ENCODE peak calls at places on chromosomes 4 and X, in four cellular contexts. W is stimulated activated CD4-positive, alpha-beta T cell treated with anti-CD3 and anti-CD28 coated beads, Interleukin-2, amount 100 ng/mL, for 24 hours; K is fibroblast of lung; R is C1 segment of cervical spinal cord. L is an unnamed sample.

GRCh38 chrX:118571829-118572228 is 76.2 kb downstream of the DOCK11 start:
- DNase-seq in K (peak; percentile 90), W (no peak), R (no peak), L (peak; percentile 78)

GRCh38 chrX:15468036-15468435 is 25.1 kb downstream of the PIR start:
- DNase-seq in K (peak; percentile 72), R (no peak), W (no peak), L (peak; percentile 86)

GRCh38 chr4:3229964-3230363 is 19.0 kb upstream of the MSANTD1 start:
- DNase-seq in R (no peak), K (no peak), W (no peak), L (no peak)

GRCh38 chr4:73435984-73436383 is at the start of gene AFP:
- DNase-seq in W (no peak), R (no peak), K (no peak), L (no peak)

GRCh38 chrX:54042609-54043010 is 1.7 kb downstream of the PHF8 start:
- DNase-seq in R (no peak), W (peak; percentile 36), K (peak; percentile 57), L (peak; percentile 49)

GRCh38 chr4:96784336-96784735 is 944.4 kb downstream of the PDHA2 start:
- DNase-seq in W (no peak), K (no peak), R (no peak), L (no peak)

GRCh38 chrX:40552768-40553167 is 28.0 kb upstream of the ATP6AP2 start:
- DNase-seq in K (peak; percentile 19), W (no peak), R (no peak), L (no peak)

GRCh38 chr4:113438596-113438995 is 322.9 kb downstream of the CAMK2D start:
- DNase-seq in K (no peak), R (no peak), W (no peak), L (no peak)

GRCh38 chr4:89296399-89296798 is 11.2 kb downstream of the GPRIN3 start:
- DNase-seq in W (no peak), K (no peak), R (no peak), L (no peak)

GRCh38 chr4:153645183-153645582 is 38.9 kb upstream of the TLR2 start:
- DNase-seq in W (peak; percentile 34), K (no peak), R (no peak), L (no peak)

GRCh38 chr4:833156-833555 is 7.2 kb upstream of the CPLX1 start:
- DNase-seq in R (no peak), W (no peak), K (no peak), L (no peak)

GRCh38 chr4:15339732-15340131 is 88.1 kb upstream of the C1QTNF7 start:
- DNase-seq in R (no peak), K (peak; percentile 75), W (no peak), L (peak; percentile 66)

GRCh38 chr4:153440475-153440874 is 25.7 kb upstream of the TMEM131L start:
- DNase-seq in W (no peak), K (no peak), R (no peak), L (no peak)

GRCh38 chr4:835148-836002 is 9.4 kb upstream of the CPLX1 start:
- DNase-seq in K (no peak), R (no peak), W (no peak), L (no peak)

GRCh38 chr4:185738038-185738552 is 73.9 kb downstream of the SORBS2 start:
- DNase-seq in R (no peak), W (no peak), K (peak; percentile 92), L (peak; percentile 85)

GRCh38 chr4:83109480-83110221 is 4.9 kb downstream of the PLAC8 start:
- DNase-seq in W (peak; percentile 59), R (no peak), K (no peak), L (peak; percentile 23)

GRCh38 chrX:1185556-1185955 is 26.9 kb downstream of the CRLF2 start:
- DNase-seq in K (no peak), R (no peak), W (peak; percentile 17), L (no peak)

GRCh38 chr4:133711817-133712216 is 489.8 kb downstream of the PABPC4L start:
- DNase-seq in R (no peak), K (no peak), W (no peak), L (no peak)

L was measured in fibroblast of gingiva.